ENCODE peak calls at places on chromosome 22, in five cellular contexts. T is activated CD8-positive, alpha-beta T cell treated with anti-CD3 and anti-CD28 coated beads, Interleukin-2, amount 10 ng/mL, durations not matched to agents 7 days and 5 days; A is CD8-positive, alpha-beta T cell; R is lower lobe of right lung; S is left cardiac atrium. V is an unnamed sample.

GRCh38 chr22:24565077-24565476 is 9.3 kb downstream of the SNRPD3 start:
- ATAC-seq in T (no peak), R (no peak), A (no peak), S (no peak), V (no peak)

GRCh38 chr22:49052023-49052538 is 775.6 kb downstream of the BRD1 start:
- ATAC-seq in R (peak; percentile 89), T (peak; percentile 88), A (peak; percentile 74), S (no peak), V (peak; percentile 52)

GRCh38 chr22:45462034-45462655 is 40.5 kb upstream of the FBLN1 start:
- ATAC-seq in T (no peak), S (no peak), A (no peak), R (no peak), V (no peak)

GRCh38 chr22:28435271-28435825 is 244.3 kb downstream of the TTC28 start:
- ATAC-seq in R (peak; percentile 90), T (no peak), A (no peak), S (peak; percentile 77), V (peak; percentile 95)

GRCh38 chr22:37746366-37747089 is 49.7 kb downstream of the TRIOBP start:
- ATAC-seq in T (no peak), A (peak; percentile 43), R (peak; percentile 37), S (peak; percentile 19), V (no peak)

GRCh38 chr22:31337178-31337577 is 9.0 kb downstream of the PATZ1 start:
- ATAC-seq in A (peak; percentile 14), S (no peak), T (no peak), R (no peak), V (peak; percentile 69)

GRCh38 chr22:30372915-30373314 is 14.3 kb downstream of the RNF215 start:
- ATAC-seq in R (peak; percentile 55), A (no peak), T (no peak), S (no peak), V (no peak)

GRCh38 chr22:44136112-44136511 is 44.6 kb upstream of the PARVG start:
- ATAC-seq in R (no peak), A (no peak), S (no peak), T (no peak), V (no peak)

GRCh38 chr22:27474711-27475547 is 326.6 kb downstream of the MN1 start:
- ATAC-seq in S (no peak), T (no peak), A (no peak), R (peak; percentile 45), V (peak; percentile 50)

GRCh38 chr22:20825624-20826023 is 33.0 kb downstream of the PI4KA start:
- ATAC-seq in T (no peak), S (no peak), A (no peak), R (no peak), V (no peak)

GRCh38 chr22:39901519-39902146 is 749 bp downstream of the GRAP2 start:
- ATAC-seq in R (no peak), T (no peak), S (no peak), A (no peak), V (no peak)

GRCh38 chr22:49500076-49500460 is 327.6 kb downstream of the BRD1 start:
- ATAC-seq in T (no peak), S (no peak), A (no peak), R (no peak), V (no peak)

GRCh38 chr22:50581950-50582561 is 593 bp downstream of the CHKB start:
- ATAC-seq in T (no peak), R (no peak), S (peak; percentile 1), A (no peak), V (peak; percentile 0)

GRCh38 chr22:45638197-45638596 is 33.4 kb upstream of the ATXN10 start:
- ATAC-seq in T (no peak), A (no peak), S (no peak), R (no peak), V (no peak)